ENCODE peak calls at places on chromosomes 4 and X, in six cellular contexts. L is caudate nucleus; X is EL; V is activated effector memory CD4-positive, alpha-beta T cell treated with Interleukin-2 at 50 U/mL for 16 hours; W is nephron progenitor cell; Z is ascending aorta. P is an unnamed sample.

GRCh38 chr4:130359537-130359936 is 1263.6 kb downstream of the C4orf33 start:
- DNase-seq in L (no peak), X (peak; percentile 30), V (no peak), W (no peak), Z (no peak), P (no peak)

GRCh38 chr4:180669637-180670036 is 1573.6 kb upstream of the TENM3 start:
- DNase-seq in L (no peak), X (no peak), V (no peak), W (no peak), Z (no peak), P (no peak)

GRCh38 chr4:1477045-1477905 is 71.0 kb upstream of the NKX1-1 start:
- DNase-seq in L (no peak), X (no peak), V (no peak), W (no peak), Z (peak; percentile 48), P (peak; percentile 33)

GRCh38 chrX:37580080-37580479 is 8.6 kb downstream of the LANCL3 start:
- DNase-seq in L (no peak), X (no peak), V (no peak), W (no peak), Z (no peak), P (no peak)

GRCh38 chr4:155143512-155143911 is 64.9 kb upstream of the NPY2R start:
- DNase-seq in L (no peak), X (no peak), V (no peak), W (no peak), Z (no peak), P (no peak)

GRCh38 chrX:37912286-37912685 is 64.9 kb upstream of the DYNLT3 start:
- DNase-seq in L (no peak), X (peak; percentile 55), V (no peak), W (no peak), Z (no peak), P (no peak)

GRCh38 chrX:132216806-132217202 is 2.4 kb downstream of the RAP2C start:
- DNase-seq in L (no peak), X (peak; percentile 31), V (no peak), W (no peak), Z (no peak), P (no peak)

GRCh38 chr4:137650051-137650450 is 117.8 kb upstream of the PCDH18 start:
- DNase-seq in L (no peak), X (no peak), V (no peak), W (no peak), Z (no peak), P (no peak)

GRCh38 chrX:45540181-45540580 is 339.5 kb upstream of the DIPK2B start:
- DNase-seq in L (no peak), X (no peak), V (no peak), W (no peak), Z (no peak), P (no peak)

GRCh38 chrX:912677-913076 is 282.1 kb downstream of the SHOX start:
- DNase-seq in L (no peak), X (no peak), V (no peak), W (no peak), Z (no peak), P (no peak)

GRCh38 chr4:102623622-102624021 is 122.5 kb downstream of the NFKB1 start:
- DNase-seq in L (no peak), X (peak; percentile 53), V (no peak), W (no peak), Z (no peak), P (no peak)

GRCh38 chr4:166377578-166377977 is 504.5 kb downstream of the TLL1 start:
- DNase-seq in L (no peak), X (no peak), V (no peak), W (no peak), Z (no peak), P (no peak)

GRCh38 chr4:5973033-5973432 is 45.2 kb downstream of the C4orf50 start:
- DNase-seq in L (no peak), X (no peak), V (no peak), W (no peak), Z (peak; percentile 4), P (peak; percentile 19)

GRCh38 chr4:173212379-173212778 is 43.8 kb downstream of the GALNT7 start:
- DNase-seq in L (no peak), X (peak; percentile 10), V (no peak), W (no peak), Z (no peak), P (no peak)

GRCh38 chr4:69092190-69092589 is 4.1 kb upstream of the UGT2B7 start:
- DNase-seq in L (no peak), X (peak; percentile 59), V (no peak), W (no peak), Z (no peak), P (no peak)

GRCh38 chrX:100479329-100479728 is 69.3 kb upstream of the PCDH19 start:
- DNase-seq in L (no peak), X (no peak), V (no peak), W (no peak), Z (no peak), P (no peak)

GRCh38 chrX:39301041-39301440 is 499.8 kb downstream of the MID1IP1 start:
- DNase-seq in L (no peak), X (no peak), V (no peak), W (no peak), Z (no peak), P (no peak)

GRCh38 chr4:3449047-3449573 is 7.3 kb downstream of the HGFAC start:
- DNase-seq in L (no peak), X (no peak), V (no peak), W (no peak), Z (no peak), P (no peak)

GRCh38 chr4:109079177-109079576 is 223.3 kb downstream of the COL25A1 start:
- DNase-seq in L (no peak), X (peak; percentile 14), V (no peak), W (no peak), Z (no peak), P (no peak)

GRCh38 chrX:153778684-153779101 is 2.1 kb upstream of the SRPK3 start:
- DNase-seq in L (no peak), X (no peak), V (no peak), W (no peak), Z (no peak), P (no peak)